ENCODE peak calls at places on chromosomes 4 and X, in four cellular contexts. R, C, J and X are unnamed samples.

GRCh38 chrX:40103565-40104323 is 6.0 kb upstream of the BCOR start:
- DNase-seq in R (no peak), C (no peak), J (no peak), X (no peak)

GRCh38 chrX:94252204-94252603 is 578.2 kb downstream of the FAM133A start:
- DNase-seq in R (no peak), C (no peak), J (no peak), X (no peak)

GRCh38 chrX:15505104-15505503 is 4.5 kb downstream of the BMX start:
- DNase-seq in R (no peak), C (no peak), J (no peak), X (no peak)

GRCh38 chr4:173546776-173547175 is 16.7 kb upstream of the HAND2 start:
- DNase-seq in R (no peak), C (no peak), J (no peak), X (no peak)

GRCh38 chr4:6727081-6727942 is 11.3 kb downstream of the BLOC1S4 start:
- DNase-seq in R (no peak), C (no peak), J (peak; percentile 85), X (no peak)

GRCh38 chrX:53287493-53288138 is 6.2 kb upstream of the IQSEC2 start:
- DNase-seq in R (no peak), C (peak; percentile 7), J (peak; percentile 45), X (no peak)

GRCh38 chr4:48109413-48110263 is 24.4 kb downstream of the TXK start:
- DNase-seq in R (no peak), C (peak; percentile 25), J (no peak), X (peak; percentile 50)

GRCh38 chr4:66178901-66179300 is 508.6 kb upstream of the EPHA5 start:
- DNase-seq in R (peak; percentile 61), C (no peak), J (no peak), X (peak; percentile 82)

GRCh38 chrX:130716822-130717405 is 186.1 kb downstream of the ENOX2 start:
- DNase-seq in R (no peak), C (peak; percentile 37), J (no peak), X (no peak)

GRCh38 chrX:24561121-24561520 is 86.0 kb downstream of the PCYT1B start:
- DNase-seq in R (no peak), C (no peak), J (no peak), X (no peak)

GRCh38 chr4:42327323-42327722 is 70.0 kb upstream of the SHISA3 start:
- DNase-seq in R (no peak), C (no peak), J (no peak), X (no peak)

GRCh38 chrX:153952373-153953026 is 8.1 kb upstream of the RENBP start:
- DNase-seq in R (no peak), C (no peak), J (no peak), X (no peak)

GRCh38 chr4:107037188-107037587 is 1.1 kb upstream of the DKK2 start:
- DNase-seq in R (no peak), C (no peak), J (peak; percentile 30), X (no peak)

GRCh38 chr4:184755278-184755677 is 21.4 kb upstream of the CENPU start:
- DNase-seq in R (no peak), C (no peak), J (no peak), X (no peak)

GRCh38 chr4:38177792-38178665 is 217.8 kb downstream of the PTTG2 start:
- DNase-seq in R (no peak), C (no peak), J (no peak), X (no peak)

GRCh38 chr4:185513489-185514181 is 21.7 kb downstream of the PDLIM3 start:
- DNase-seq in R (peak; percentile 10), C (no peak), J (no peak), X (no peak)